ENCODE peak calls at places on chromosomes 6 and 20, in six cellular contexts. F is BJ, M is adrenal gland, B is OCI-LY7, K is colonic mucosa, H is psoas muscle. C is an unnamed sample.

GRCh38 chr6:33684428-33684896 is 27.0 kb downstream of the UQCC2 start:
- DNase-seq in F (no peak), M (no peak), B (no peak), K (no peak), H (no peak), C (no peak)

GRCh38 chr6:69090132-69090531 is 455.1 kb downstream of the ADGRB3 start:
- DNase-seq in F (peak), M (no peak), B (no peak), K (no peak), H (no peak), C (no peak)

GRCh38 chr20:62458256-62459251 is 17.2 kb downstream of the GATA5 start:
- DNase-seq in F (no peak), M (no peak), B (no peak), K (no peak), H (no peak), C (no peak)

GRCh38 chr6:163324928-163325784 is 89.4 kb upstream of the QKI start:
- DNase-seq in F (no peak), M (no peak), B (no peak), K (no peak), H (no peak), C (peak)

GRCh38 chr20:17885544-17885943 is 83.0 kb downstream of the SNX5 start:
- DNase-seq in F (no peak), M (no peak), B (no peak), K (peak), H (no peak), C (no peak)

GRCh38 chr6:241331-241865 is 50.9 kb upstream of the DUSP22 start:
- DNase-seq in F (no peak), M (no peak), B (peak), K (no peak), H (no peak), C (no peak)

GRCh38 chr20:51402201-51402600 is 140.3 kb downstream of the NFATC2 start:
- DNase-seq in F (no peak), M (no peak), B (peak), K (no peak), H (no peak), C (no peak)

GRCh38 chr6:170063851-170064617 is 226.8 kb downstream of the DLL1 start:
- DNase-seq in F (no peak), M (no peak), B (no peak), K (no peak), H (no peak), C (no peak)

GRCh38 chr6:56507517-56507916 is 135.2 kb downstream of the DST start:
- DNase-seq in F (no peak), M (peak), B (no peak), K (no peak), H (no peak), C (no peak)

GRCh38 chr6:143598466-143599080 is 79.2 kb upstream of the PHACTR2 start:
- DNase-seq in F (no peak), M (no peak), B (no peak), K (no peak), H (no peak), C (no peak)

GRCh38 chr6:161076211-161076677 is 84.7 kb downstream of the MAP3K4 start:
- DNase-seq in F (no peak), M (no peak), B (no peak), K (no peak), H (no peak), C (no peak)

GRCh38 chr6:73452107-73452461 is at the start of gene CGAS:
- DNase-seq in F (peak), M (peak), B (peak), K (peak), H (peak), C (peak)

GRCh38 chr6:83055366-83055964 is 10.2 kb downstream of the UBE3D start:
- DNase-seq in F (no peak), M (peak), B (peak), K (peak), H (peak), C (no peak)

GRCh38 chr20:39524371-39524911 is 562.3 kb downstream of the DHX35 start:
- DNase-seq in F (no peak), M (no peak), B (no peak), K (no peak), H (no peak), C (no peak)

GRCh38 chr6:116229287-116229913 is 24.5 kb downstream of the TSPYL4 start:
- DNase-seq in F (peak), M (peak), B (peak), K (peak), H (peak), C (no peak)

GRCh38 chr6:113616875-113617274 is 240.3 kb upstream of the MARCKS start:
- DNase-seq in F (no peak), M (no peak), B (no peak), K (no peak), H (no peak), C (no peak)

GRCh38 chr6:39790772-39791171 is 1.4 kb upstream of the DAAM2 start:
- DNase-seq in F (no peak), M (no peak), B (no peak), K (no peak), H (no peak), C (no peak)

GRCh38 chr6:134835998-134836397 is 113.9 kb downstream of the ALDH8A1 start:
- DNase-seq in F (no peak), M (no peak), B (no peak), K (no peak), H (no peak), C (no peak)

GRCh38 chr6:155314773-155315515 is 660 bp upstream of the TFB1M start:
- DNase-seq in F (peak), M (peak), B (peak), K (no peak), H (peak), C (peak)

GRCh38 chr6:38432479-38432878 is 207.2 kb downstream of the BTBD9 start:
- DNase-seq in F (no peak), M (no peak), B (no peak), K (no peak), H (no peak), C (no peak)

GRCh38 chr6:53960311-53960710 is 150.9 kb upstream of the MLIP start:
- DNase-seq in F (no peak), M (no peak), B (no peak), K (no peak), H (no peak), C (no peak)

GRCh38 chr20:59645761-59646171 is 41.4 kb downstream of the PHACTR3 start:
- DNase-seq in F (no peak), M (no peak), B (no peak), K (peak), H (no peak), C (no peak)
- TF ChIP-seq CTCF in F (peak), M (no peak), B (peak), K (no peak), H (no peak), C (peak)

DNA sequence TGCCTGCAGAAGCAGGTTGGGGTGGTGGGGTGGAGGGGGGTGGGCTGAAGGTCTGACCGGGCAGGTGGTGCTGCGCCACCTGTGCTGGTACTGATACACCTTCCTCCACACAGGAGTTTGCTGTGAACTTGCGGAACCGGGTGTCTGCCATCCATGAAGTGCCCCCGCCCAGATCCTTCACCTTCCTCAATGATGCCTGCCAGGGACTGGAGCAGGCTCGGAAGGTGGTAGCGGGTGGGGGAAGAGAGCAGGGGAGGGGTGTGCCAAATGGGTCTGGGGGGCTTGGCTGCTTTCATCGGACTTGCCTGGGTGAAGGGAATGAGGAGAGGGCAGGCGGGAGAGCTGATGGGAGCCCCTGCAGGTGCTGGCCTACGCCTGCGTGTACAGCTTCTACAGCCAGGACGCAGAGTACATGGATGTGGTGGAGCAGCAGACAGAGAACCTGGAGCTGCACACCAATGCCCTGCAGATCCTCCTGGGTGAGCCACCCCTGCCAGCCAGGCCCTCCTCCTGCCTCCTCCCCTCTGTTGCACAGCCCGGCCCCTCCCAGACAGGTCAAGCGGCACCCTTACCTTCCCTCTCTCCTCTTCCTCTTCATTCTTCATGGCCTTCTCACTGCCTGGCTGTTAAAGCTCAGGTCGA is 6.7 kb downstream of the DNPH1 start:
- DNase-seq in F (no peak), M (no peak), B (no peak), K (no peak), H (no peak), C (no peak)
- H3K4me3 ChIP-seq in F (no peak), M (no peak), B (no peak), K (no peak), H (no peak), C (no peak)

DNA sequence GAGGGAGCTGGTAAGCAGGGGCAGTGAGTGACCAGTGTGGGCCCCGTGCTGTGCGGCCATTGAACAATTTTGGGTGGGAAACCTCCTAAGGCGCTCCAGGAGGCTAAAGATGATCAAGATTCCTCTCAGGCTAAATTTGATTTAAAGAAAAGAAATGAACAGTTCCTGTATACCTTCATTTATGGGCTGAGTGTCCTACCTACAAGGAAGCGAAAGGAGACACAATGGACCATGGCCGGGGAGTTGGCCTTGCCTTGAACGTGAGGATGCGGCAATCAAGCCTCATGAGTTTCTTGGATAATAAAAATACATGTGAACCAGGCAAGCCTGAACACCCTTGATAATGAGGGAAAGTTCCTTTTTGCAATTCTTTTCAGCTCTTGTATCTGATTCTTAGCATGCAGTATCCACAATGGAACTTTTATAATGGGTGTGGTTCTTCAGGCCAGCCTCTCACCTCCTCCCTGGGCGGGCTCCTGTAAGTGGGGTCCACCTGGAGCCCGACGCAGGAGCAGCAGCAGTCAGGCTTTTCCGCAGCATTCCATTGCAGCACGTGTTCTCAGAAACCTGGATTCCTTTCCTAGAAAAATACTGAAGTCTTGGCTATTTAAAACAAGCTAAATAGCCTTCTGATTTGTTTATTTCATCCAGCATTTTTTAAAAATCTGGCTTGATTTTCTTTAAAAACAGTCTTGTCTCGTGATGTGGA is 83.8 kb downstream of the RNASET2 start:
- DNase-seq in F (no peak), M (no peak), B (no peak), K (no peak), H (no peak), C (no peak)
- TF ChIP-seq CTCF in F (no peak), M (no peak), B (no peak), K (no peak), H (no peak), C (no peak)

GRCh38 chr20:23299673-23300050 is 50.9 kb upstream of the NXT1 start:
- DNase-seq in F (no peak), M (no peak), B (no peak), K (no peak), H (no peak), C (no peak)
- H3K4me3 ChIP-seq in F (no peak), M (no peak), B (no peak), K (no peak), H (no peak), C (no peak)

DNA sequence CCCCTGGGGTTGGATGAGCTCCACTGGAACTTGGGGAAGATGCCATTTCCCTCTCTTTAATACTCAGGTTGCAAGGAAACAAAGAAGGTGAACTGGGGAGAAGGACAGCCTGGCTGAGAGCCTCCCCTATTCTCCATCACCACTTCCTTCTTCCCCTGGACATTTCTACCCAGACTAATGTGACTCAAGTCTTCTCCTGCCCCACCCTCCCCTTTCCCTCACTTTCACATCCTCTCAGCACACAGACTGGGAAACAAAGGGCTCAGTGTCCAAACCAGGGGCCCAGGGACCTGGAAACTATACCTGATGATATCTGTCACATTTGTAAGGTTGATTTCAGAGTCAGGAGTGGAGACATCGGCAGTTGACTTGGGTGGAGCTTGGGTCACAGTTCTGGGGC is 5.8 kb downstream of the TREM1 start:
- DNase-seq in F (no peak), M (no peak), B (no peak), K (no peak), H (no peak), C (no peak)
- TF ChIP-seq CTCF in F (no peak), M (no peak), B (no peak), K (no peak), H (no peak), C (no peak)

DNA sequence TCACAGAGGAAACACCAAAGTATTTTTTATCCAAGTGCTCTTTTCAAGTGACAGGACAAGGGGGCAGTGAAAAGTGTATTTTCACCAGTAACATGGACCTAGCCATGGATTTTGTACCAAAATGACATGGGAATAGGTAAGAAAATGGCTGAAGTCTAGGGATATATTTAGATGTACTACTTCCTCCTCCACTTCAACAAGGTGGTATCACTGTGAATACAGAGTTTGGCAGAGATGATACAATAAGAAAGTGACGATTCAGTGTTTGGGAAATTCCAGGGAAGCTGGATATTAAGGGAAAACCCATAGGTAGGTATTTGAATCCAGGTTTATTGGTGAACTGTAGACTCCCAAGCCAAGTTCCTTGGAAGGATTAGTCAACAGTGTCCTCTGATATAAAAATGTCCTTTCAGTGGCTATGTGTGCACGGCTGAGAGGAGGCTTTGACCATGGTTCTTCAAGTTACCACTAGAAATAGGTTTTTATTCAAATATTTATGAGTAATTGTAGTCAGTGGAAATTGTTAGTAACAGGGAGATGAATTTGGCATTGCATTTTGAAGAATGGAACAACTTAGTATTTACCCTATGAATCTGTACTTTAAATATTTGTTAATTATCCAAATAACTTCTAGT is 356.0 kb upstream of the CITED2 start:
- DNase-seq in F (no peak), M (no peak), B (no peak), K (no peak), H (no peak), C (no peak)
- H3K4me3 ChIP-seq in F (no peak), M (no peak), B (no peak), K (no peak), H (no peak), C (no peak)

GRCh38 chr6:64330694-64331309 is 695.2 kb downstream of the PHF3 start:
- DNase-seq in F (no peak), M (peak), B (peak), K (peak), H (peak), C (peak)
- TF ChIP-seq CTCF in F (peak), M (peak), B (peak), K (peak), H (peak), C (peak)

GRCh38 chr6:29887819-29888581 is 54.3 kb upstream of the HLA-A start:
- DNase-seq in F (no peak), M (peak), B (no peak), K (peak), H (peak), C (peak)
- H3K4me3 ChIP-seq in F (peak), M (no peak), B (peak), K (peak), H (peak), C (peak)

GRCh38 chr6:94323853-94324252 is 904.5 kb upstream of the EPHA7 start:
- DNase-seq in F (no peak), M (no peak), B (no peak), K (no peak), H (no peak), C (no peak)
- TF ChIP-seq CTCF in F (no peak), M (no peak), B (peak), K (no peak), H (no peak), C (no peak)